ENCODE peak calls at places on chromosomes 1 and 21, in eight cellular contexts. One of them, this sample, is unnamed.

GRCh38 chr1:43311521-43311920 is 10.7 kb downstream of the TIE1 start:
- DNase-seq in gastrocnemius medialis: no peak
- DNase-seq in stomach: no peak
- DNase-seq in ovary: no peak
- DNase-seq in GM12891: no peak
- DNase-seq in body of pancreas: no peak
- DNase-seq in tibial nerve: no peak
- DNase-seq in A549: no peak
- DNase-seq in this sample: no peak

GRCh38 chr1:63793741-63794240 is 20.0 kb downstream of the ROR1 start:
- DNase-seq in gastrocnemius medialis: no peak
- DNase-seq in stomach: no peak
- DNase-seq in ovary: no peak
- DNase-seq in GM12891: no peak
- DNase-seq in body of pancreas: no peak
- DNase-seq in tibial nerve: no peak
- DNase-seq in A549: no peak
- DNase-seq in this sample: no peak

GRCh38 chr1:212413902-212414327 is 771 bp downstream of the PACC1 start:
- DNase-seq in gastrocnemius medialis: no peak
- DNase-seq in stomach: no peak
- DNase-seq in ovary: no peak
- DNase-seq in GM12891: no peak
- DNase-seq in body of pancreas: no peak
- DNase-seq in tibial nerve: no peak
- DNase-seq in A549: no peak
- DNase-seq in this sample: no peak

GRCh38 chr21:37337831-37338230 is 28.7 kb upstream of the DYRK1A start:
- DNase-seq in gastrocnemius medialis: no peak
- DNase-seq in stomach: no peak
- DNase-seq in ovary: no peak
- DNase-seq in GM12891: no peak
- DNase-seq in body of pancreas: no peak
- DNase-seq in tibial nerve: no peak
- DNase-seq in A549: no peak
- DNase-seq in this sample: no peak

GRCh38 chr1:27887215-27888035 is 15.1 kb downstream of the THEMIS2 start:
- DNase-seq in gastrocnemius medialis: no peak
- DNase-seq in stomach: no peak
- DNase-seq in ovary: no peak
- DNase-seq in GM12891: no peak
- DNase-seq in body of pancreas: no peak
- DNase-seq in tibial nerve: no peak
- DNase-seq in A549: no peak
- DNase-seq in this sample: no peak

GRCh38 chr1:62084304-62084905 is 110.2 kb upstream of the L1TD1 start:
- DNase-seq in gastrocnemius medialis: no peak
- DNase-seq in stomach: no peak
- DNase-seq in ovary: no peak
- DNase-seq in GM12891: no peak
- DNase-seq in body of pancreas: no peak
- DNase-seq in tibial nerve: no peak
- DNase-seq in A549: no peak
- DNase-seq in this sample: no peak

GRCh38 chr21:46021978-46022544 is 40.5 kb downstream of the COL6A1 start:
- DNase-seq in gastrocnemius medialis: peak
- DNase-seq in stomach: peak
- DNase-seq in ovary: peak
- DNase-seq in GM12891: no peak
- DNase-seq in body of pancreas: no peak
- DNase-seq in tibial nerve: peak
- DNase-seq in A549: no peak
- DNase-seq in this sample: no peak

GRCh38 chr1:28199328-28200233 is 23.1 kb upstream of the PTAFR start:
- DNase-seq in gastrocnemius medialis: no peak
- DNase-seq in stomach: peak
- DNase-seq in ovary: no peak
- DNase-seq in GM12891: peak
- DNase-seq in body of pancreas: no peak
- DNase-seq in tibial nerve: no peak
- DNase-seq in A549: no peak
- DNase-seq in this sample: no peak

GRCh38 chr1:182299728-182300581 is 91.6 kb downstream of the GLUL start:
- DNase-seq in gastrocnemius medialis: peak
- DNase-seq in stomach: peak
- DNase-seq in ovary: peak
- DNase-seq in GM12891: no peak
- DNase-seq in body of pancreas: peak
- DNase-seq in tibial nerve: peak
- DNase-seq in A549: no peak
- DNase-seq in this sample: no peak

GRCh38 chr1:54204199-54204598 is 4.2 kb downstream of the MRPL37 start:
- DNase-seq in gastrocnemius medialis: no peak
- DNase-seq in stomach: no peak
- DNase-seq in ovary: no peak
- DNase-seq in GM12891: no peak
- DNase-seq in body of pancreas: no peak
- DNase-seq in tibial nerve: no peak
- DNase-seq in A549: no peak
- DNase-seq in this sample: no peak

GRCh38 chr1:111218947-111219346 is 8.6 kb upstream of the CHI3L2 start:
- DNase-seq in gastrocnemius medialis: no peak
- DNase-seq in stomach: no peak
- DNase-seq in ovary: no peak
- DNase-seq in GM12891: no peak
- DNase-seq in body of pancreas: no peak
- DNase-seq in tibial nerve: no peak
- DNase-seq in A549: no peak
- DNase-seq in this sample: no peak

GRCh38 chr21:46104104-46104503 is 6.2 kb downstream of the COL6A2 start:
- DNase-seq in gastrocnemius medialis: no peak
- DNase-seq in stomach: no peak
- DNase-seq in ovary: no peak
- DNase-seq in GM12891: no peak
- DNase-seq in body of pancreas: no peak
- DNase-seq in tibial nerve: no peak
- DNase-seq in A549: no peak
- DNase-seq in this sample: no peak

GRCh38 chr21:15552914-15553491 is 176.8 kb upstream of the USP25 start:
- DNase-seq in gastrocnemius medialis: no peak
- DNase-seq in stomach: no peak
- DNase-seq in ovary: no peak
- DNase-seq in GM12891: no peak
- DNase-seq in body of pancreas: no peak
- DNase-seq in tibial nerve: no peak
- DNase-seq in A549: peak
- DNase-seq in this sample: no peak

GRCh38 chr1:171142451-171143121 is 42.5 kb upstream of the FMO2 start:
- DNase-seq in gastrocnemius medialis: peak
- DNase-seq in stomach: no peak
- DNase-seq in ovary: peak
- DNase-seq in GM12891: no peak
- DNase-seq in body of pancreas: no peak
- DNase-seq in tibial nerve: no peak
- DNase-seq in A549: no peak
- DNase-seq in this sample: no peak

GRCh38 chr1:153827168-153827964 is 52.2 kb downstream of the SLC27A3 start:
- DNase-seq in gastrocnemius medialis: no peak
- DNase-seq in stomach: no peak
- DNase-seq in ovary: no peak
- DNase-seq in GM12891: no peak
- DNase-seq in body of pancreas: no peak
- DNase-seq in tibial nerve: no peak
- DNase-seq in A549: no peak
- DNase-seq in this sample: no peak

GRCh38 chr1:2880812-2881295 is 79.4 kb upstream of the TTC34 start:
- DNase-seq in gastrocnemius medialis: no peak
- DNase-seq in stomach: no peak
- DNase-seq in ovary: no peak
- DNase-seq in GM12891: no peak
- DNase-seq in body of pancreas: no peak
- DNase-seq in tibial nerve: no peak
- DNase-seq in A549: no peak
- DNase-seq in this sample: no peak

GRCh38 chr1:1920057-1920607 is 1.1 kb upstream of the TMEM52 start:
- DNase-seq in gastrocnemius medialis: no peak
- DNase-seq in stomach: no peak
- DNase-seq in ovary: no peak
- DNase-seq in GM12891: no peak
- DNase-seq in body of pancreas: no peak
- DNase-seq in tibial nerve: no peak
- DNase-seq in A549: no peak
- DNase-seq in this sample: no peak

GRCh38 chr1:229186373-229187056 is 84.4 kb upstream of the RAB4A start:
- DNase-seq in gastrocnemius medialis: no peak
- DNase-seq in stomach: no peak
- DNase-seq in ovary: no peak
- DNase-seq in GM12891: peak
- DNase-seq in body of pancreas: no peak
- DNase-seq in tibial nerve: no peak
- DNase-seq in A549: no peak
- DNase-seq in this sample: no peak

GRCh38 chr1:218496561-218496960 is 151.4 kb downstream of the TGFB2 start:
- DNase-seq in gastrocnemius medialis: peak
- DNase-seq in stomach: no peak
- DNase-seq in ovary: no peak
- DNase-seq in GM12891: no peak
- DNase-seq in body of pancreas: no peak
- DNase-seq in tibial nerve: no peak
- DNase-seq in A549: peak
- DNase-seq in this sample: peak

GRCh38 chr1:23084880-23085279 is 65.6 kb downstream of the KDM1A start:
- DNase-seq in gastrocnemius medialis: no peak
- DNase-seq in stomach: no peak
- DNase-seq in ovary: no peak
- DNase-seq in GM12891: no peak
- DNase-seq in body of pancreas: no peak
- DNase-seq in tibial nerve: no peak
- DNase-seq in A549: no peak
- DNase-seq in this sample: no peak
- TF ChIP-seq POLR2A in gastrocnemius medialis: no peak
- TF ChIP-seq POLR2A in stomach: no peak
- TF ChIP-seq POLR2A in ovary: no peak
- TF ChIP-seq POLR2A in GM12891: no peak
- TF ChIP-seq POLR2A in body of pancreas: no peak
- TF ChIP-seq POLR2A in tibial nerve: no peak
- TF ChIP-seq POLR2A in A549: no peak
- TF ChIP-seq POLR2A in this sample: no peak

GRCh38 chr1:167219646-167220536 is 795 bp upstream of the POU2F1 start:
- DNase-seq in gastrocnemius medialis: peak
- DNase-seq in stomach: peak
- DNase-seq in ovary: peak
- DNase-seq in GM12891: peak
- DNase-seq in body of pancreas: peak
- DNase-seq in tibial nerve: peak
- DNase-seq in A549: peak
- DNase-seq in this sample: peak
- TF ChIP-seq POLR2A in gastrocnemius medialis: no peak
- TF ChIP-seq POLR2A in stomach: peak
- TF ChIP-seq POLR2A in ovary: peak
- TF ChIP-seq POLR2A in GM12891: peak
- TF ChIP-seq POLR2A in body of pancreas: no peak
- TF ChIP-seq POLR2A in tibial nerve: no peak
- TF ChIP-seq POLR2A in A549: peak
- TF ChIP-seq POLR2A in this sample: peak

GRCh38 chr1:40802078-40803075 is 18.8 kb downstream of the KCNQ4 start:
- DNase-seq in gastrocnemius medialis: peak
- DNase-seq in stomach: peak
- DNase-seq in ovary: peak
- DNase-seq in GM12891: peak
- DNase-seq in body of pancreas: peak
- DNase-seq in tibial nerve: peak
- DNase-seq in A549: peak
- DNase-seq in this sample: no peak
- TF ChIP-seq POLR2A in gastrocnemius medialis: no peak
- TF ChIP-seq POLR2A in stomach: no peak
- TF ChIP-seq POLR2A in ovary: no peak
- TF ChIP-seq POLR2A in GM12891: no peak
- TF ChIP-seq POLR2A in body of pancreas: no peak
- TF ChIP-seq POLR2A in tibial nerve: no peak
- TF ChIP-seq POLR2A in A549: no peak
- TF ChIP-seq POLR2A in this sample: no peak

GRCh38 chr1:180258290-180258689 is 28.2 kb downstream of the LHX4 start:
- DNase-seq in gastrocnemius medialis: no peak
- DNase-seq in stomach: no peak
- DNase-seq in ovary: no peak
- DNase-seq in GM12891: no peak
- DNase-seq in body of pancreas: no peak
- DNase-seq in tibial nerve: no peak
- DNase-seq in A549: no peak
- DNase-seq in this sample: no peak

GRCh38 chr1:180256353-180257027 is 26.4 kb downstream of the LHX4 start:
- DNase-seq in gastrocnemius medialis: no peak
- DNase-seq in stomach: no peak
- DNase-seq in ovary: no peak
- DNase-seq in GM12891: no peak
- DNase-seq in body of pancreas: no peak
- DNase-seq in tibial nerve: no peak
- DNase-seq in A549: no peak
- DNase-seq in this sample: no peak

GRCh38 chr1:180257028-180257386 is 26.9 kb downstream of the LHX4 start:
- DNase-seq in gastrocnemius medialis: no peak
- DNase-seq in stomach: no peak
- DNase-seq in ovary: no peak
- DNase-seq in GM12891: no peak
- DNase-seq in body of pancreas: no peak
- DNase-seq in tibial nerve: no peak
- DNase-seq in A549: no peak
- DNase-seq in this sample: no peak

GRCh38 chr1:180258935-180259334 is 28.9 kb downstream of the LHX4 start:
- DNase-seq in gastrocnemius medialis: no peak
- DNase-seq in stomach: no peak
- DNase-seq in ovary: no peak
- DNase-seq in GM12891: no peak
- DNase-seq in body of pancreas: no peak
- DNase-seq in tibial nerve: no peak
- DNase-seq in A549: no peak
- DNase-seq in this sample: no peak

GRCh38 chr1:180257461-180257860 is 27.4 kb downstream of the LHX4 start:
- DNase-seq in gastrocnemius medialis: no peak
- DNase-seq in stomach: no peak
- DNase-seq in ovary: no peak
- DNase-seq in GM12891: no peak
- DNase-seq in body of pancreas: no peak
- DNase-seq in tibial nerve: no peak
- DNase-seq in A549: no peak
- DNase-seq in this sample: no peak
- TF ChIP-seq POLR2A in gastrocnemius medialis: no peak
- TF ChIP-seq POLR2A in stomach: no peak
- TF ChIP-seq POLR2A in ovary: no peak
- TF ChIP-seq POLR2A in GM12891: no peak
- TF ChIP-seq POLR2A in body of pancreas: no peak
- TF ChIP-seq POLR2A in tibial nerve: no peak
- TF ChIP-seq POLR2A in A549: no peak
- TF ChIP-seq POLR2A in this sample: no peak

GRCh38 chr1:37859507-37860345 is at the start of gene MTF1:
- DNase-seq in gastrocnemius medialis: peak
- DNase-seq in stomach: peak
- DNase-seq in ovary: peak
- DNase-seq in GM12891: peak
- DNase-seq in body of pancreas: peak
- DNase-seq in tibial nerve: peak
- DNase-seq in A549: peak
- DNase-seq in this sample: peak
- TF ChIP-seq POLR2A in gastrocnemius medialis: peak
- TF ChIP-seq POLR2A in stomach: peak
- TF ChIP-seq POLR2A in ovary: peak
- TF ChIP-seq POLR2A in GM12891: peak
- TF ChIP-seq POLR2A in body of pancreas: peak
- TF ChIP-seq POLR2A in tibial nerve: peak
- TF ChIP-seq POLR2A in A549: peak
- TF ChIP-seq POLR2A in this sample: peak

GRCh38 chr21:32612075-32612998 is at the start of gene CFAP298:
- DNase-seq in gastrocnemius medialis: peak
- DNase-seq in stomach: peak
- DNase-seq in ovary: peak
- DNase-seq in GM12891: peak
- DNase-seq in body of pancreas: peak
- DNase-seq in tibial nerve: peak
- DNase-seq in A549: peak
- DNase-seq in this sample: peak
- TF ChIP-seq POLR2A in gastrocnemius medialis: no peak
- TF ChIP-seq POLR2A in stomach: no peak
- TF ChIP-seq POLR2A in ovary: no peak
- TF ChIP-seq POLR2A in GM12891: peak
- TF ChIP-seq POLR2A in body of pancreas: no peak
- TF ChIP-seq POLR2A in tibial nerve: no peak
- TF ChIP-seq POLR2A in A549: peak
- TF ChIP-seq POLR2A in this sample: peak

This sample was measured in H54.